ENCODE peak calls at places on chromosomes 12 and 14, in nine cellular contexts. One of them, this sample, is unnamed. For H3K4me1 and H3K36me3, the result is how much of the 10 kb centered on the place peaks cover.

GRCh38 chr12:79766705-79767464 is 76.1 kb upstream of the PAWR start:
- DNase-seq in small intestine: no peak
- DNase-seq in body of pancreas: no peak
- DNase-seq in breast epithelium: no peak
- DNase-seq in CD4-positive, CD25-positive, alpha-beta regulatory T cell: no peak
- DNase-seq in esophagus squamous epithelium: no peak
- DNase-seq in psoas muscle: no peak
- DNase-seq in mesendoderm: peak
- DNase-seq in heart left ventricle: no peak
- DNase-seq in this sample: no peak

GRCh38 chr12:42135264-42135814 is 9.3 kb downstream of the GXYLT1 start:
- DNase-seq in heart left ventricle: no peak
- DNase-seq in esophagus squamous epithelium: no peak
- DNase-seq in mesendoderm: no peak
- DNase-seq in CD4-positive, CD25-positive, alpha-beta regulatory T cell: no peak
- DNase-seq in breast epithelium: no peak
- DNase-seq in small intestine: no peak
- DNase-seq in body of pancreas: no peak
- DNase-seq in psoas muscle: no peak
- DNase-seq in this sample: no peak

GRCh38 chr12:125470838-125471775 is 405.9 kb downstream of the AACS start:
- DNase-seq in CD4-positive, CD25-positive, alpha-beta regulatory T cell: no peak
- DNase-seq in small intestine: no peak
- DNase-seq in esophagus squamous epithelium: no peak
- DNase-seq in mesendoderm: no peak
- DNase-seq in breast epithelium: no peak
- DNase-seq in psoas muscle: no peak
- DNase-seq in body of pancreas: no peak
- DNase-seq in heart left ventricle: no peak
- DNase-seq in this sample: no peak

GRCh38 chr12:122399592-122400373 is 22.7 kb downstream of the CLIP1 start:
- DNase-seq in heart left ventricle: peak
- DNase-seq in small intestine: peak
- DNase-seq in esophagus squamous epithelium: no peak
- DNase-seq in CD4-positive, CD25-positive, alpha-beta regulatory T cell: peak
- DNase-seq in breast epithelium: peak
- DNase-seq in mesendoderm: peak
- DNase-seq in body of pancreas: peak
- DNase-seq in psoas muscle: peak
- DNase-seq in this sample: peak

GRCh38 chr14:106506901-106507305 is 980.5 kb downstream of the TMEM121 start:
- DNase-seq in mesendoderm: no peak
- DNase-seq in heart left ventricle: no peak
- DNase-seq in small intestine: peak
- DNase-seq in body of pancreas: peak
- DNase-seq in esophagus squamous epithelium: no peak
- DNase-seq in breast epithelium: no peak
- DNase-seq in CD4-positive, CD25-positive, alpha-beta regulatory T cell: peak
- DNase-seq in psoas muscle: no peak
- DNase-seq in this sample: no peak

GRCh38 chr14:33505295-33505962 is 445.4 kb downstream of the EGLN3 start:
- DNase-seq in esophagus squamous epithelium: no peak
- DNase-seq in psoas muscle: no peak
- DNase-seq in body of pancreas: no peak
- DNase-seq in mesendoderm: no peak
- DNase-seq in CD4-positive, CD25-positive, alpha-beta regulatory T cell: no peak
- DNase-seq in breast epithelium: no peak
- DNase-seq in small intestine: no peak
- DNase-seq in heart left ventricle: no peak
- DNase-seq in this sample: no peak

GRCh38 chr14:58777541-58777979 is 139.8 kb downstream of the DACT1 start:
- DNase-seq in heart left ventricle: no peak
- DNase-seq in psoas muscle: no peak
- DNase-seq in esophagus squamous epithelium: no peak
- DNase-seq in breast epithelium: no peak
- DNase-seq in body of pancreas: no peak
- DNase-seq in CD4-positive, CD25-positive, alpha-beta regulatory T cell: no peak
- DNase-seq in mesendoderm: no peak
- DNase-seq in small intestine: no peak
- DNase-seq in this sample: no peak

GRCh38 chr14:89351364-89351957 is 65.6 kb downstream of the FOXN3 start:
- DNase-seq in breast epithelium: no peak
- DNase-seq in psoas muscle: no peak
- DNase-seq in small intestine: no peak
- DNase-seq in heart left ventricle: no peak
- DNase-seq in mesendoderm: peak
- DNase-seq in esophagus squamous epithelium: no peak
- DNase-seq in body of pancreas: peak
- DNase-seq in CD4-positive, CD25-positive, alpha-beta regulatory T cell: peak
- DNase-seq in this sample: peak

GRCh38 chr14:74649167-74649566 is 37.1 kb upstream of the LTBP2 start:
- DNase-seq in mesendoderm: peak
- DNase-seq in breast epithelium: no peak
- DNase-seq in CD4-positive, CD25-positive, alpha-beta regulatory T cell: no peak
- DNase-seq in esophagus squamous epithelium: no peak
- DNase-seq in body of pancreas: no peak
- DNase-seq in psoas muscle: no peak
- DNase-seq in heart left ventricle: no peak
- DNase-seq in small intestine: no peak
- DNase-seq in this sample: no peak

GRCh38 chr12:95261109-95261508 is 43.5 kb downstream of the VEZT start:
- DNase-seq in heart left ventricle: no peak
- DNase-seq in breast epithelium: no peak
- DNase-seq in small intestine: no peak
- DNase-seq in CD4-positive, CD25-positive, alpha-beta regulatory T cell: no peak
- DNase-seq in esophagus squamous epithelium: no peak
- DNase-seq in mesendoderm: no peak
- DNase-seq in psoas muscle: no peak
- DNase-seq in body of pancreas: no peak
- DNase-seq in this sample: no peak

GRCh38 chr12:7935773-7936581 is at the start of gene SLC2A3:
- DNase-seq in body of pancreas: peak
- DNase-seq in CD4-positive, CD25-positive, alpha-beta regulatory T cell: peak
- DNase-seq in small intestine: peak
- DNase-seq in breast epithelium: no peak
- DNase-seq in psoas muscle: no peak
- DNase-seq in mesendoderm: peak
- DNase-seq in heart left ventricle: peak
- DNase-seq in esophagus squamous epithelium: peak
- DNase-seq in this sample: peak

GRCh38 chr12:68317047-68317667 is 15.0 kb downstream of the MDM1 start:
- DNase-seq in body of pancreas: peak
- DNase-seq in heart left ventricle: no peak
- DNase-seq in small intestine: peak
- DNase-seq in breast epithelium: no peak
- DNase-seq in CD4-positive, CD25-positive, alpha-beta regulatory T cell: peak
- DNase-seq in psoas muscle: no peak
- DNase-seq in esophagus squamous epithelium: no peak
- DNase-seq in mesendoderm: peak
- DNase-seq in this sample: peak

GRCh38 chr14:102028733-102029132 is 58.1 kb downstream of the HSP90AA1 start:
- DNase-seq in esophagus squamous epithelium: no peak
- DNase-seq in heart left ventricle: no peak
- DNase-seq in breast epithelium: no peak
- DNase-seq in mesendoderm: peak
- DNase-seq in small intestine: peak
- DNase-seq in psoas muscle: no peak
- DNase-seq in body of pancreas: no peak
- DNase-seq in CD4-positive, CD25-positive, alpha-beta regulatory T cell: no peak
- DNase-seq in this sample: no peak

GRCh38 chr12:43357141-43357540 is 194.9 kb downstream of the ADAMTS20 start:
- DNase-seq in mesendoderm: no peak
- DNase-seq in psoas muscle: no peak
- DNase-seq in breast epithelium: no peak
- DNase-seq in CD4-positive, CD25-positive, alpha-beta regulatory T cell: no peak
- DNase-seq in esophagus squamous epithelium: no peak
- DNase-seq in body of pancreas: no peak
- DNase-seq in heart left ventricle: no peak
- DNase-seq in small intestine: no peak
- DNase-seq in this sample: no peak

GRCh38 chr12:60308366-60309000 is 712.7 kb downstream of the SLC16A7 start:
- DNase-seq in mesendoderm: no peak
- DNase-seq in body of pancreas: no peak
- DNase-seq in esophagus squamous epithelium: no peak
- DNase-seq in heart left ventricle: no peak
- DNase-seq in small intestine: no peak
- DNase-seq in breast epithelium: no peak
- DNase-seq in CD4-positive, CD25-positive, alpha-beta regulatory T cell: no peak
- DNase-seq in psoas muscle: no peak
- DNase-seq in this sample: no peak

GRCh38 chr14:75861161-75861621 is 120.6 kb downstream of the TGFB3 start:
- DNase-seq in mesendoderm: peak
- DNase-seq in breast epithelium: no peak
- DNase-seq in body of pancreas: peak
- DNase-seq in small intestine: no peak
- DNase-seq in esophagus squamous epithelium: no peak
- DNase-seq in psoas muscle: no peak
- DNase-seq in CD4-positive, CD25-positive, alpha-beta regulatory T cell: no peak
- DNase-seq in heart left ventricle: peak
- DNase-seq in this sample: no peak

GRCh38 chr14:79581912-79582576 is 629.3 kb downstream of the DIO2 start:
- DNase-seq in body of pancreas: no peak
- DNase-seq in mesendoderm: peak
- DNase-seq in heart left ventricle: no peak
- DNase-seq in breast epithelium: no peak
- DNase-seq in esophagus squamous epithelium: no peak
- DNase-seq in CD4-positive, CD25-positive, alpha-beta regulatory T cell: no peak
- DNase-seq in psoas muscle: no peak
- DNase-seq in small intestine: no peak
- DNase-seq in this sample: no peak

GRCh38 chr14:66359500-66359899 is 126.7 kb upstream of the CCDC196 start:
- DNase-seq in psoas muscle: no peak
- DNase-seq in esophagus squamous epithelium: no peak
- DNase-seq in CD4-positive, CD25-positive, alpha-beta regulatory T cell: peak
- DNase-seq in body of pancreas: peak
- DNase-seq in heart left ventricle: no peak
- DNase-seq in mesendoderm: peak
- DNase-seq in small intestine: peak
- DNase-seq in breast epithelium: no peak
- DNase-seq in this sample: no peak

GRCh38 chr12:25718081-25718731 is 165.1 kb upstream of the LMNTD1 start:
- DNase-seq in esophagus squamous epithelium: no peak
- DNase-seq in heart left ventricle: no peak
- DNase-seq in body of pancreas: no peak
- DNase-seq in breast epithelium: no peak
- DNase-seq in CD4-positive, CD25-positive, alpha-beta regulatory T cell: no peak
- DNase-seq in psoas muscle: no peak
- DNase-seq in mesendoderm: peak
- DNase-seq in small intestine: no peak
- DNase-seq in this sample: no peak

GRCh38 chr12:14638066-14638465 is 58.3 kb downstream of the GUCY2C start:
- DNase-seq in mesendoderm: no peak
- DNase-seq in psoas muscle: no peak
- DNase-seq in esophagus squamous epithelium: no peak
- DNase-seq in CD4-positive, CD25-positive, alpha-beta regulatory T cell: no peak
- DNase-seq in body of pancreas: no peak
- DNase-seq in heart left ventricle: no peak
- DNase-seq in small intestine: no peak
- DNase-seq in breast epithelium: no peak
- DNase-seq in this sample: no peak

DNA sequence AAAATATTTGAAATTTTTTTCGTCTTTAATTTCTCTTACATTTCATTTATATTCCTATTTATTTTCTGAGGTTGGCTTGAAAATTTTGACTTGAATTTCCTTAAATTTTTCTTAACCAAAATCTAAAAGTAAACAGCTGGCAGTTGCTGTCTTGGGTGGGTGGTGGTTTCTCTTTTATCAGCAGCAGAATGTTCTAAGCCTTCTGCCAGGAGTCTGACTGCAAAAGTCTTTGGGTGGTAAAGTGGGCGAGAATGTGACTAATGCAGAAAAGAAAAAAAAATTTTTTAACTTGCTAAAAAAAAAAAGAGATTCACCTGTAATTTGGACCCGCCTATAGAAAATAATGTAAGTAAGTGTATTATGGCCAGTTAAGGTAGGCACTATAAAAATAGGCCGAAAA is 2.5 kb downstream of the FGFR1OP2 start:
- DNase-seq in mesendoderm: no peak
- DNase-seq in heart left ventricle: no peak
- DNase-seq in esophagus squamous epithelium: no peak
- DNase-seq in body of pancreas: no peak
- DNase-seq in breast epithelium: no peak
- DNase-seq in psoas muscle: no peak
- DNase-seq in CD4-positive, CD25-positive, alpha-beta regulatory T cell: peak
- DNase-seq in small intestine: peak
- DNase-seq in this sample: no peak
- H3K4me1 ChIP-seq in mesendoderm: under half
- H3K4me1 ChIP-seq in heart left ventricle: half or more
- H3K4me1 ChIP-seq in esophagus squamous epithelium: under half
- H3K4me1 ChIP-seq in body of pancreas: under half
- H3K4me1 ChIP-seq in breast epithelium: under half
- H3K4me1 ChIP-seq in psoas muscle: under half
- H3K4me1 ChIP-seq in CD4-positive, CD25-positive, alpha-beta regulatory T cell: half or more
- H3K4me1 ChIP-seq in small intestine: under half
- H3K4me1 ChIP-seq in this sample: under half

DNA sequence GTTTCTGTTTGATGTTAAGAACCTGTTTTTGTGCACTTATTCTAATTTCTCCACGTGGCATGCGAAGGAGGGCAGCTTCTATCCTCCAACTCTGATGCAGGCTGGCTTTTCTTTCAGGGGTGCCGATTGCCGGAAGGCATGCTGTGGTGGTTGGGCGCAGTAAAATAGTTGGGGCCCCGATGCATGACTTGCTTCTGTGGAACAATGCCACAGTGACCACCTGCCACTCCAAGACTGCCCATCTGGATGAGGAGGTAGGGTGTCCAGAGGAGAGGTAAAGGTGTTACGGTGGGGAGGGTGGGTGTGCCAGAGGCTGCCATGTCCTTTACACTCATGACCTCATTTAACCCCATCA is 29.6 kb downstream of the MTHFD1 start:
- DNase-seq in body of pancreas: no peak
- DNase-seq in mesendoderm: no peak
- DNase-seq in heart left ventricle: no peak
- DNase-seq in CD4-positive, CD25-positive, alpha-beta regulatory T cell: no peak
- DNase-seq in psoas muscle: no peak
- DNase-seq in esophagus squamous epithelium: no peak
- DNase-seq in small intestine: no peak
- DNase-seq in breast epithelium: no peak
- DNase-seq in this sample: no peak
- H3K36me3 ChIP-seq in body of pancreas: under half
- H3K36me3 ChIP-seq in mesendoderm: under half
- H3K36me3 ChIP-seq in heart left ventricle: under half
- H3K36me3 ChIP-seq in CD4-positive, CD25-positive, alpha-beta regulatory T cell: half or more
- H3K36me3 ChIP-seq in psoas muscle: half or more
- H3K36me3 ChIP-seq in esophagus squamous epithelium: under half
- H3K36me3 ChIP-seq in small intestine: under half
- H3K36me3 ChIP-seq in breast epithelium: under half
- H3K36me3 ChIP-seq in this sample: under half

GRCh38 chr14:61346221-61346620 is 24.8 kb downstream of the PRKCH start:
- DNase-seq in mesendoderm: no peak
- DNase-seq in CD4-positive, CD25-positive, alpha-beta regulatory T cell: no peak
- DNase-seq in small intestine: no peak
- DNase-seq in breast epithelium: no peak
- DNase-seq in body of pancreas: no peak
- DNase-seq in esophagus squamous epithelium: no peak
- DNase-seq in psoas muscle: no peak
- DNase-seq in heart left ventricle: no peak
- DNase-seq in this sample: no peak
- H3K4me1 ChIP-seq in mesendoderm: under half
- H3K4me1 ChIP-seq in CD4-positive, CD25-positive, alpha-beta regulatory T cell: half or more
- H3K4me1 ChIP-seq in small intestine: under half
- H3K4me1 ChIP-seq in breast epithelium: under half
- H3K4me1 ChIP-seq in body of pancreas: under half
- H3K4me1 ChIP-seq in esophagus squamous epithelium: half or more
- H3K4me1 ChIP-seq in psoas muscle: under half
- H3K4me1 ChIP-seq in heart left ventricle: half or more
- H3K4me1 ChIP-seq in this sample: under half

GRCh38 chr14:91290986-91291385 is 46.5 kb upstream of the GPR68 start:
- DNase-seq in small intestine: no peak
- DNase-seq in body of pancreas: no peak
- DNase-seq in breast epithelium: no peak
- DNase-seq in mesendoderm: no peak
- DNase-seq in heart left ventricle: no peak
- DNase-seq in esophagus squamous epithelium: no peak
- DNase-seq in psoas muscle: no peak
- DNase-seq in CD4-positive, CD25-positive, alpha-beta regulatory T cell: no peak
- DNase-seq in this sample: no peak
- H3K36me3 ChIP-seq in small intestine: under half
- H3K36me3 ChIP-seq in body of pancreas: under half
- H3K36me3 ChIP-seq in breast epithelium: under half
- H3K36me3 ChIP-seq in mesendoderm: under half
- H3K36me3 ChIP-seq in heart left ventricle: under half
- H3K36me3 ChIP-seq in esophagus squamous epithelium: under half
- H3K36me3 ChIP-seq in psoas muscle: under half
- H3K36me3 ChIP-seq in CD4-positive, CD25-positive, alpha-beta regulatory T cell: half or more
- H3K36me3 ChIP-seq in this sample: under half